ENCODE peak calls at places on chromosomes 1 and 21, in four cellular contexts. X is HepG2, R is A549, G is H1. Q is an unnamed sample.

GRCh38 chr1:150366416-150367296 is 2.7 kb downstream of the RPRD2 start:
- DNase-seq in X (no peak), R (no peak), G (no peak), Q (no peak)

GRCh38 chr1:108200627-108201106 is 524 bp upstream of the SLC25A24 start:
- DNase-seq in X (peak), R (peak), G (no peak), Q (peak)

GRCh38 chr1:54249798-54250497 is 50.0 kb downstream of the MRPL37 start:
- DNase-seq in X (peak), R (peak), G (no peak), Q (no peak)

GRCh38 chr1:96388421-96389310 is 332.9 kb upstream of the PTBP2 start:
- DNase-seq in X (no peak), R (no peak), G (no peak), Q (no peak)

GRCh38 chr1:203081465-203082355 is 4.1 kb downstream of the MYOG start:
- DNase-seq in X (no peak), R (no peak), G (no peak), Q (no peak)

GRCh38 chr1:26278835-26279597 is 870 bp upstream of the SH3BGRL3 start:
- DNase-seq in X (no peak), R (no peak), G (no peak), Q (peak)

GRCh38 chr1:159055181-159055621 is 21.4 kb downstream of the AIM2 start:
- DNase-seq in X (no peak), R (no peak), G (no peak), Q (no peak)

GRCh38 chr21:41767606-41768370 is 936 bp upstream of the RIPK4 start:
- DNase-seq in X (no peak), R (no peak), G (no peak), Q (no peak)

GRCh38 chr21:37849703-37850102 is 66.6 kb downstream of the KCNJ6 start:
- DNase-seq in X (no peak), R (no peak), G (no peak), Q (no peak)

GRCh38 chr1:112298558-112298957 is 97.5 kb upstream of the CTTNBP2NL start:
- DNase-seq in X (peak), R (peak), G (peak), Q (peak)

GRCh38 chr21:35833991-35834390 is 226.3 kb downstream of the SETD4 start:
- DNase-seq in X (no peak), R (no peak), G (no peak), Q (no peak)

GRCh38 chr1:11566042-11566825 is 87.3 kb downstream of the DISP3 start:
- DNase-seq in X (no peak), R (no peak), G (no peak), Q (no peak)

GRCh38 chr1:162939035-162939434 is 78.1 kb upstream of the CCDC190 start:
- DNase-seq in X (peak), R (no peak), G (no peak), Q (no peak)

GRCh38 chr1:150973258-150973825 is 1.3 kb downstream of the CERS2 start:
- DNase-seq in X (no peak), R (no peak), G (peak), Q (peak)

GRCh38 chr1:39683591-39684312 is 7.5 kb downstream of the HPCAL4 start:
- DNase-seq in X (no peak), R (no peak), G (peak), Q (peak)

GRCh38 chr1:190320952-190321351 is 156.7 kb downstream of the BRINP3 start:
- DNase-seq in X (no peak), R (no peak), G (no peak), Q (no peak)

DNA sequence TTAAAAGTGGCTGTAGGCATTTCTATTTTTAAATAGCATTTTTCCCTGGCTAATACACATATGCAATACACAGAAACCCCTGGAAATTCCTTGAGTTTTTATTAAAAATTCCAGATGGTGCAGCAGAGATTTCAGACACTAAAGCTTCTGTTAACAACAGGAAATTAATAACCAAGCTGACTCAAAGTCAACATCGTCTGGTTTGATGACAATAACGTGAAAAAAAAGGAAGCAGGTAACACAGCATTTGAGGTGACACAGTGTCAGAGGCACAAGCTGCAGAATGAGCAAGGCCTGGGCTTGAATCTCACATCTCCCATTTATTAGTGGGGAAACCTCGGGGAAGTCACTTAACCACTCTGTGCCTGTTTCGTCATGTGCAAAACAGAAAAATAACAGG is 64.6 kb upstream of the GJB5 start:
- DNase-seq in X (no peak), R (no peak), G (no peak), Q (no peak)
- TF ChIP-seq RNF2 in X (no peak), R (no peak), G (no peak), Q (no peak)

GRCh38 chr21:31342328-31342727 is 1.7 kb downstream of the TIAM1 start:
- DNase-seq in X (no peak), R (no peak), G (no peak), Q (no peak)
- H3K4me3 ChIP-seq in X (no peak), R (no peak), G (no peak), Q (no peak)

DNA sequence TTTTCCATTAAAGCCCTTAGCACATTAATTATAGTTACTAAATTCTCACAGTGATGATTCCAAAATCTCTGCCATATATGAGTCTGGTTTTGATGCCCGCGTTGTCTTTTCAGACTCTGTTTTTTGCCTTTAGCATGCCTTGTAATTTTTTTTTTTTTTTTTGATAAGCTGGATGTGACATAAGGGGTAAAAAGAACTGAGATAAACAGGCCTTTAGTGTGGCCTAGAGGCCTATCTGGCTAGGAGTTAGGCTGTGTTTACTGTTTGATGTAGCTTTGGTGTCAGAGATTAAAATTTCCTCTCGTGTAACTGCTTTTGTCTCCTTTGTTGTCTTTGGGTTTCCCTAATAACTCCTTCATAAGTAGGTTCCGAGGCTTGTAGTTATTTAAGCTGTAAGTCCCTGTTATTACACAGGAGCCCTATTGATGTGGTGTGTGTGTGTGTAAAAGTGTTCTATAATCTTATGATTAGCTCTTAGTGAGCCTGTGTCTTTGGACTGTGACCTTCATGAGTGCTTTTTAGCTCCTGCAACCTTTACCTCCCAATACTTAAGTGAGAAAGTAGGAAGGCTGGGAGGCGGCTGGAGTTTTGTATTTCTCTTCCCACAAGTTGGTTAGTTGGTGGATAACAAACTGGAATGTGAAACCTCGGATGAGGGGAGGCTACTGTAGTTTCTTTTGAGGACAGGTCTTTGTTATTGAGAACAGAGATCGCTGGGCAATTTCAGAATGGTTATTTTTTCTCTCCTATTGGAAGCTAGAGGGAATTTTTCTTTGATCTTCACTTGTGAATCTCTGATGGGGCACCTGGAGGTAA is 19.3 kb downstream of the HS2ST1 start:
- DNase-seq in X (peak), R (no peak), G (no peak), Q (no peak)
- TF ChIP-seq RNF2 in X (no peak), R (no peak), G (no peak), Q (no peak)

DNA sequence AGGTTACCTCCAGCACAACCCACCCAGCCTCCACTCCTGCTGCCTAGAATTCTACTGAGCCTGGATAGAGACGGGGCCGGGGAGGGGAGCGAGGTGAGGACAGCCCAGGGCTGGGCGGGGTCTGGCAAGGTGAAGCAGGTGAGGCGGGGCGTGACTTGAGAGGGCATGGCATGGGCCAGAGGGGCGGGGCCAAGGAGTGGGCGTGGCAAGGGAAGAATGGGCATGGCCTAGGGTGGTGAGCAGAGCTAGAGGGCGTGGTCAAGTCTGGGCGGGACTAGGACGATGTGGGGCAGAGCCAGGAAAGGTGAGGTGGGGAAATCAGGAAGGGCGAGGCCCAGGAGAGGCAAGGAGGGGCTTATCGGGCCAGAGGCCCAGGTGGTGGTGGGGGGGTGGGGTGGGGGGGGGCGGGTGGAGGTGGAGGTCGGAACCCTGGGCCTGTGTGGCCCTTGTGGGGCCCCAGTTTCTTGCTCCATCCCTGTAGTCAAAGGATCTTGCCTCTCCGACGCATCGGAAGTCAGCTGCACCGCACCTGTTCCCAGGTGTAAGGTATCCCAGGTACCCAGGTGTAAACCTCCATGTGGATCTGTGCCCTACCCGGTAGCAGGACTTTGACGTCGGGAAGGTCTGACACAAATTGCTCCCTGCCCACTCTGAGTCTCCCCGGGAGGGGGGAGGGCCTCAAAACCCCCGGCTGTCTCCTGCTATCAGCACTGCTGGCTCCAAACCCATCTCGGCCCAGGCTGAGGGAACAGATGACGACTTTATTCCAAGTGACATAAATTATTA is 32.8 kb upstream of the UTS2 start:
- DNase-seq in X (no peak), R (no peak), G (peak), Q (peak)
- H3K4me3 ChIP-seq in X (no peak), R (no peak), G (peak), Q (no peak)

DNA sequence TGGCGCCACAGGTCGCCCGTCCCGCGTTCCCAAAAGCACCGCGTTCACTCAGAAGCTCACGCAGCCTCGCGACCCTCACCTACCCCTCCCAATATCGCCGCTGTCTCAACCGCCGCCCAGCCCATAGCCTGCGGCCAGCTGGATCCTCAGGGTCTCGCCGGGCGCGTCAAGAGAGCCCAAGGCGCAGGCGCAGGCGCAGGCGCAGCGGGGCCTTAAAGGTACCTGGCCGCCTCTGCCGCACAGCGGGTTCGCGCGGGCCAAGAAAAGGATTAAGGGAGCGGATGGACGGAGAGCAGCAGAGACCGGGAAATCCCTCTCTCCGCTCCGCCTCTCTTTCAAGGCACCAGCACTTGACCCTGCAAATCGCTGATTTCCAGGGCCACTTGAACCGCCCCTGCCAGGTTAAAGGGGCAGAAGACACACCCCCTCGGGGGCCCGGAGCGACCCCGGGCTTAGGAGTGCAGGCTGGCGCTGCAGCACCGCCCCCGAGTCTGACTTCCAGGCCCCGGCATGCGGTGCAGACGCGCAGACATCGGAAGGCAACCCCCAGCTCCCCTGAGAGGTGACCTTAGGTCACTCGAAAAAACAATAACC is at the start of gene NBPF20:
- DNase-seq in X (peak), R (peak), G (peak), Q (peak)
- TF ChIP-seq RNF2 in X (peak), R (no peak), G (no peak), Q (no peak)

DNA sequence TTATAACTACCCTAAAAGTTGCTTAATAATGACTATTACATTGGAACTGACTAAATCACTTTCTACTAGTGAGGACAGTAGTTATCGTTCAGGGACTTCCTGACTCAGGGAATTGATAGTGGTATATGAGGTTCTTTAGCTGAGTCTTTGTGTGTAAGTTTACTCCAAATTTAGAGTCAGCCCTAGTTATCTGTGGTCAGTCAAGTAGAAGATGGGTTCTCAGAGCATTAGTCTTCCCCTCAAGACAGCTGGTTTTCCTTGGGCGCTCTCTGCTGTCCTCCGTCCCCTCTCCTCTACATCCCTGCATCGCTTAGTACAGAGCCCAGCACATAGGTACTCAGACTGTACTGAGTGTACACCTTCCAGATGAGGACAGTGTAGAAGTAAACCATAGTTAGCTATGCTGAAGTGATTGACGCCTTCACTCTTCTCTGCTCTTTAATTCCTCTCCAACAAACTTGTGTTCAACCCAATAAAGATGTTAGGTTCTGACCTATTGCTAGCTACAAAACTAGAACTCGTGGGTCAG is 116.5 kb downstream of the C1orf21 start:
- DNase-seq in X (no peak), R (no peak), G (no peak), Q (no peak)
- H3K4me3 ChIP-seq in X (no peak), R (no peak), G (no peak), Q (no peak)

DNA sequence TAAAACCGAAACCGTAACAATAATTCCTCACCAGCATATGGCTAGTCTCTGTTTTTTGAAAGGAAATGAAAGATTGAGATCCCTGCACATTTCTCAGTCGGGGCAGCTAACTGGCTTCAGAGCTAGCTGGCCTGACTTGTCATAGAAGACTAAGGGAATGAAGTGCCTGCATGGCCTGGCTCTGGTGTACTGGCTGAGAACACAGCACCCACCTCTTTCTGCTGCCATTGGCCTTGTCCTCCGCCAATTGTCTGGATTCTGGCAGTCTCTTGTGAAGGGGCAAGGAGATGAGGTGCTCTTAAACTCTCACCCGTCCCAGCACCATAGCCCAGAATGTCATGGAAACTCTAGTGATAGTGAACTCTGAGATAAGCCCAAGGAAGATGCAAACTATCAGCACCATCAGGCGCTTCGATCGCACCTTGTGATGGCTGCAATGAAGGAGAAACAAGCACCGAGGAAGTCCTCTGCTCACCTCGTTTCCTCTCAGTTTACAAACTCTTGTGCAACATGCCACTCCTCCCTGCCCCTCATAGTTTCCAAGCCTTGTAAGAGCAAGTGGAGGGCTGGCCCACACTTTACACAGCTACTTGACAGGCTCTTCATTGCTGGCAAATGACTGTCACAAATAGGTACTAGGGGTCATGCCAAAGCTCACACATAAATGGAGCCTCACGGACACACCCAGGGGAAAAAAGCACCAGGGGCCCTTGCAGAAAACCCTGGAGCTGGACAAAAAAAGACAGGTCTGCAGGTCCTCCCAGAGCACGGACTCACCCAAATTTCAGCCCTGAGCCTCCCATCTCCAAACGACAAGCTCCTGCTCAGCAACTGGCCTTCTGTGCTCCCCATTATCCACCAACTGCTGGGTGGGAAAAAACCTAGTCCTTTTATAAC is 16.4 kb downstream of the INPP5B start:
- DNase-seq in X (peak), R (no peak), G (no peak), Q (peak)
- TF ChIP-seq RNF2 in X (no peak), R (no peak), G (no peak), Q (no peak)

GRCh38 chr1:212782422-212783154 is 9.0 kb downstream of the NSL1 start:
- DNase-seq in X (peak), R (no peak), G (no peak), Q (no peak)
- H3K4me3 ChIP-seq in X (no peak), R (no peak), G (no peak), Q (no peak)

GRCh38 chr1:191839891-191840290 is 318.4 kb upstream of the RGS18 start:
- DNase-seq in X (peak), R (no peak), G (no peak), Q (no peak)
- TF ChIP-seq RNF2 in X (no peak), R (no peak), G (no peak), Q (no peak)